ENCODE peak calls at places on chromosomes 4 and X, in eight cellular contexts. One of them, this sample, is unnamed.

GRCh38 chr4:117447925-117448324 is 362.5 kb upstream of the TRAM1L1 start:
- DNase-seq in NCI-H510A treated with DMSO at 0.1 percent for 48 hours: no peak
- DNase-seq in NCI-H748 treated with DMSO at 0.1 percent for 48 hours: no peak
- DNase-seq in HEK293T: no peak
- DNase-seq in ELR: no peak
- DNase-seq in stimulated activated CD4-positive, alpha-beta T cell treated with anti-CD3 and anti-CD28 coated beads, Interleukin-15, amount 100 ng/mL, for 1 hour: no peak
- DNase-seq in OCI-M1: peak
- DNase-seq in epithelial cell of esophagus: peak
- DNase-seq in this sample: no peak

GRCh38 chrX:119228506-119229290 is 7.4 kb upstream of the PGRMC1 start:
- DNase-seq in NCI-H510A treated with DMSO at 0.1 percent for 48 hours: no peak
- DNase-seq in NCI-H748 treated with DMSO at 0.1 percent for 48 hours: no peak
- DNase-seq in HEK293T: no peak
- DNase-seq in ELR: peak
- DNase-seq in stimulated activated CD4-positive, alpha-beta T cell treated with anti-CD3 and anti-CD28 coated beads, Interleukin-15, amount 100 ng/mL, for 1 hour: no peak
- DNase-seq in OCI-M1: no peak
- DNase-seq in epithelial cell of esophagus: peak
- DNase-seq in this sample: peak

GRCh38 chr4:21763865-21764264 is 184.7 kb downstream of the KCNIP4 start:
- DNase-seq in NCI-H510A treated with DMSO at 0.1 percent for 48 hours: no peak
- DNase-seq in NCI-H748 treated with DMSO at 0.1 percent for 48 hours: no peak
- DNase-seq in HEK293T: no peak
- DNase-seq in ELR: no peak
- DNase-seq in stimulated activated CD4-positive, alpha-beta T cell treated with anti-CD3 and anti-CD28 coated beads, Interleukin-15, amount 100 ng/mL, for 1 hour: no peak
- DNase-seq in OCI-M1: no peak
- DNase-seq in epithelial cell of esophagus: no peak
- DNase-seq in this sample: no peak

GRCh38 chr4:89056953-89057398 is at the start of gene FAM13A:
- DNase-seq in NCI-H510A treated with DMSO at 0.1 percent for 48 hours: peak
- DNase-seq in NCI-H748 treated with DMSO at 0.1 percent for 48 hours: peak
- DNase-seq in HEK293T: peak
- DNase-seq in ELR: peak
- DNase-seq in stimulated activated CD4-positive, alpha-beta T cell treated with anti-CD3 and anti-CD28 coated beads, Interleukin-15, amount 100 ng/mL, for 1 hour: no peak
- DNase-seq in OCI-M1: peak
- DNase-seq in epithelial cell of esophagus: peak
- DNase-seq in this sample: peak

GRCh38 chrX:30373479-30373878 is 64.3 kb upstream of the NR0B1 start:
- DNase-seq in NCI-H510A treated with DMSO at 0.1 percent for 48 hours: no peak
- DNase-seq in NCI-H748 treated with DMSO at 0.1 percent for 48 hours: no peak
- DNase-seq in HEK293T: no peak
- DNase-seq in ELR: no peak
- DNase-seq in stimulated activated CD4-positive, alpha-beta T cell treated with anti-CD3 and anti-CD28 coated beads, Interleukin-15, amount 100 ng/mL, for 1 hour: no peak
- DNase-seq in OCI-M1: no peak
- DNase-seq in epithelial cell of esophagus: no peak
- DNase-seq in this sample: no peak

GRCh38 chr4:73676881-73677323 is 56.7 kb upstream of the RASSF6 start:
- DNase-seq in NCI-H510A treated with DMSO at 0.1 percent for 48 hours: peak
- DNase-seq in NCI-H748 treated with DMSO at 0.1 percent for 48 hours: no peak
- DNase-seq in HEK293T: no peak
- DNase-seq in ELR: peak
- DNase-seq in stimulated activated CD4-positive, alpha-beta T cell treated with anti-CD3 and anti-CD28 coated beads, Interleukin-15, amount 100 ng/mL, for 1 hour: no peak
- DNase-seq in OCI-M1: no peak
- DNase-seq in epithelial cell of esophagus: peak
- DNase-seq in this sample: peak

GRCh38 chr4:106583567-106583966 is 215.0 kb upstream of the GIMD1 start:
- DNase-seq in NCI-H510A treated with DMSO at 0.1 percent for 48 hours: no peak
- DNase-seq in NCI-H748 treated with DMSO at 0.1 percent for 48 hours: no peak
- DNase-seq in HEK293T: no peak
- DNase-seq in ELR: peak
- DNase-seq in stimulated activated CD4-positive, alpha-beta T cell treated with anti-CD3 and anti-CD28 coated beads, Interleukin-15, amount 100 ng/mL, for 1 hour: no peak
- DNase-seq in OCI-M1: peak
- DNase-seq in epithelial cell of esophagus: peak
- DNase-seq in this sample: peak

GRCh38 chrX:73268463-73268862 is 53.8 kb upstream of the NAP1L2 start:
- DNase-seq in NCI-H510A treated with DMSO at 0.1 percent for 48 hours: no peak
- DNase-seq in NCI-H748 treated with DMSO at 0.1 percent for 48 hours: no peak
- DNase-seq in HEK293T: no peak
- DNase-seq in ELR: no peak
- DNase-seq in stimulated activated CD4-positive, alpha-beta T cell treated with anti-CD3 and anti-CD28 coated beads, Interleukin-15, amount 100 ng/mL, for 1 hour: no peak
- DNase-seq in OCI-M1: no peak
- DNase-seq in epithelial cell of esophagus: peak
- DNase-seq in this sample: no peak

GRCh38 chrX:9953396-9953795 is 13.8 kb upstream of the CLDN34 start:
- DNase-seq in NCI-H510A treated with DMSO at 0.1 percent for 48 hours: no peak
- DNase-seq in NCI-H748 treated with DMSO at 0.1 percent for 48 hours: no peak
- DNase-seq in HEK293T: no peak
- DNase-seq in ELR: no peak
- DNase-seq in stimulated activated CD4-positive, alpha-beta T cell treated with anti-CD3 and anti-CD28 coated beads, Interleukin-15, amount 100 ng/mL, for 1 hour: no peak
- DNase-seq in OCI-M1: no peak
- DNase-seq in epithelial cell of esophagus: no peak
- DNase-seq in this sample: no peak

GRCh38 chr4:762211-763190 is 56.9 kb downstream of the PCGF3 start:
- DNase-seq in NCI-H510A treated with DMSO at 0.1 percent for 48 hours: no peak
- DNase-seq in NCI-H748 treated with DMSO at 0.1 percent for 48 hours: no peak
- DNase-seq in HEK293T: peak
- DNase-seq in ELR: peak
- DNase-seq in stimulated activated CD4-positive, alpha-beta T cell treated with anti-CD3 and anti-CD28 coated beads, Interleukin-15, amount 100 ng/mL, for 1 hour: no peak
- DNase-seq in OCI-M1: no peak
- DNase-seq in epithelial cell of esophagus: peak
- DNase-seq in this sample: no peak

GRCh38 chr4:3007724-3008123 is 44.4 kb downstream of the GRK4 start:
- DNase-seq in NCI-H510A treated with DMSO at 0.1 percent for 48 hours: no peak
- DNase-seq in NCI-H748 treated with DMSO at 0.1 percent for 48 hours: no peak
- DNase-seq in HEK293T: no peak
- DNase-seq in ELR: no peak
- DNase-seq in stimulated activated CD4-positive, alpha-beta T cell treated with anti-CD3 and anti-CD28 coated beads, Interleukin-15, amount 100 ng/mL, for 1 hour: no peak
- DNase-seq in OCI-M1: no peak
- DNase-seq in epithelial cell of esophagus: no peak
- DNase-seq in this sample: no peak

GRCh38 chr4:11730545-11730944 is 301.9 kb upstream of the HS3ST1 start:
- DNase-seq in NCI-H510A treated with DMSO at 0.1 percent for 48 hours: peak
- DNase-seq in NCI-H748 treated with DMSO at 0.1 percent for 48 hours: no peak
- DNase-seq in HEK293T: no peak
- DNase-seq in ELR: no peak
- DNase-seq in stimulated activated CD4-positive, alpha-beta T cell treated with anti-CD3 and anti-CD28 coated beads, Interleukin-15, amount 100 ng/mL, for 1 hour: no peak
- DNase-seq in OCI-M1: no peak
- DNase-seq in epithelial cell of esophagus: no peak
- DNase-seq in this sample: no peak

GRCh38 chrX:2889045-2889605 is 40.0 kb downstream of the ARSD start:
- DNase-seq in NCI-H510A treated with DMSO at 0.1 percent for 48 hours: no peak
- DNase-seq in NCI-H748 treated with DMSO at 0.1 percent for 48 hours: no peak
- DNase-seq in HEK293T: no peak
- DNase-seq in ELR: no peak
- DNase-seq in stimulated activated CD4-positive, alpha-beta T cell treated with anti-CD3 and anti-CD28 coated beads, Interleukin-15, amount 100 ng/mL, for 1 hour: no peak
- DNase-seq in OCI-M1: no peak
- DNase-seq in epithelial cell of esophagus: no peak
- DNase-seq in this sample: no peak

GRCh38 chrX:74450803-74451449 is 29.6 kb downstream of the SLC16A2 start:
- DNase-seq in NCI-H510A treated with DMSO at 0.1 percent for 48 hours: no peak
- DNase-seq in NCI-H748 treated with DMSO at 0.1 percent for 48 hours: no peak
- DNase-seq in HEK293T: no peak
- DNase-seq in ELR: peak
- DNase-seq in stimulated activated CD4-positive, alpha-beta T cell treated with anti-CD3 and anti-CD28 coated beads, Interleukin-15, amount 100 ng/mL, for 1 hour: no peak
- DNase-seq in OCI-M1: peak
- DNase-seq in epithelial cell of esophagus: peak
- DNase-seq in this sample: peak

GRCh38 chr4:77176606-77177005 is 19.6 kb downstream of the CCNG2 start:
- DNase-seq in NCI-H510A treated with DMSO at 0.1 percent for 48 hours: no peak
- DNase-seq in NCI-H748 treated with DMSO at 0.1 percent for 48 hours: no peak
- DNase-seq in HEK293T: no peak
- DNase-seq in ELR: no peak
- DNase-seq in stimulated activated CD4-positive, alpha-beta T cell treated with anti-CD3 and anti-CD28 coated beads, Interleukin-15, amount 100 ng/mL, for 1 hour: no peak
- DNase-seq in OCI-M1: no peak
- DNase-seq in epithelial cell of esophagus: peak
- DNase-seq in this sample: no peak

GRCh38 chrX:130702867-130703707 is 199.9 kb downstream of the ENOX2 start:
- DNase-seq in NCI-H510A treated with DMSO at 0.1 percent for 48 hours: no peak
- DNase-seq in NCI-H748 treated with DMSO at 0.1 percent for 48 hours: no peak
- DNase-seq in HEK293T: peak
- DNase-seq in ELR: peak
- DNase-seq in stimulated activated CD4-positive, alpha-beta T cell treated with anti-CD3 and anti-CD28 coated beads, Interleukin-15, amount 100 ng/mL, for 1 hour: no peak
- DNase-seq in OCI-M1: no peak
- DNase-seq in epithelial cell of esophagus: no peak
- DNase-seq in this sample: no peak

GRCh38 chrX:69133561-69134542 is 31.4 kb downstream of the PJA1 start:
- DNase-seq in NCI-H510A treated with DMSO at 0.1 percent for 48 hours: no peak
- DNase-seq in NCI-H748 treated with DMSO at 0.1 percent for 48 hours: no peak
- DNase-seq in HEK293T: peak
- DNase-seq in ELR: peak
- DNase-seq in stimulated activated CD4-positive, alpha-beta T cell treated with anti-CD3 and anti-CD28 coated beads, Interleukin-15, amount 100 ng/mL, for 1 hour: no peak
- DNase-seq in OCI-M1: peak
- DNase-seq in epithelial cell of esophagus: peak
- DNase-seq in this sample: peak